ENCODE peak calls at places on chromosomes 7 and 10, in six cellular contexts. Q is NCI-H2081; D is stimulated activated CD4-positive, alpha-beta T cell treated with anti-CD3 and anti-CD28 coated beads, Interleukin-2, amount 100 ng/mL, for 24 hours; T is HEK293T; P is hypothalamus; O is iris pigment epithelial cell. F is an unnamed sample.
A peak's percentile ranks its signal among the peaks of the same experiment; 100 is the strongest.

GRCh38 chr7:101554584-101555268 is 74.4 kb downstream of the MYL10 start:
- DNase-seq in P (no peak), D (no peak), Q (no peak), T (no peak), O (no peak), F (no peak)

GRCh38 chr10:73800560-73801252 is 10.7 kb downstream of the NDST2 start:
- DNase-seq in T (no peak), O (no peak), D (no peak), Q (no peak), P (no peak), F (no peak)

GRCh38 chr10:130424418-130424817 is 288.2 kb downstream of the GLRX3 start:
- DNase-seq in D (no peak), O (no peak), Q (no peak), T (no peak), P (no peak), F (no peak)

GRCh38 chr7:137975223-137975622 is 26.7 kb downstream of the CREB3L2 start:
- DNase-seq in O (peak; percentile 79), P (peak; percentile 29), Q (no peak), D (no peak), T (no peak), F (peak; percentile 97)

GRCh38 chr10:121524138-121524817 is 74.0 kb downstream of the FGFR2 start:
- DNase-seq in O (no peak), D (no peak), P (no peak), Q (no peak), T (no peak), F (no peak)

GRCh38 chr10:114518401-114519305 is 114.4 kb upstream of the AFAP1L2 start:
- DNase-seq in Q (no peak), O (no peak), D (no peak), T (no peak), P (no peak), F (no peak)

GRCh38 chr10:123475466-123475865 is 190.7 kb upstream of the GPR26 start:
- DNase-seq in O (no peak), T (no peak), Q (no peak), P (no peak), D (no peak), F (no peak)

GRCh38 chr10:22476601-22477364 is 131.5 kb downstream of the SPAG6 start:
- DNase-seq in O (no peak), T (no peak), P (no peak), Q (no peak), D (no peak), F (no peak)

GRCh38 chr7:5614579-5614978 is 166.9 kb downstream of the RNF216 start:
- DNase-seq in T (no peak), Q (no peak), D (no peak), P (no peak), O (no peak), F (no peak)

GRCh38 chr10:60708666-60709065 is 69.6 kb upstream of the CDK1 start:
- DNase-seq in P (no peak), T (no peak), D (no peak), Q (no peak), O (no peak), F (no peak)

GRCh38 chr10:29517352-29517923 is 117.3 kb downstream of the SVIL start:
- DNase-seq in T (peak; percentile 42), Q (no peak), D (no peak), O (peak; percentile 62), P (no peak), F (peak; percentile 67)